ENCODE peak calls at places on chromosome 16, in four cellular contexts. J, M, N and O are unnamed samples.

GRCh38 chr16:65422934-65423333 is 301.1 kb upstream of the CDH11 start:
- DNase-seq in J (no peak), M (no peak), N (no peak), O (no peak)

GRCh38 chr16:78122774-78123315 is 23.4 kb downstream of the WWOX start:
- DNase-seq in J (no peak), M (no peak), N (no peak), O (peak; percentile 29)

GRCh38 chr16:67800252-67801046 is 5.9 kb downstream of the RANBP10 start:
- DNase-seq in J (no peak), M (no peak), N (no peak), O (peak; percentile 35)

GRCh38 chr16:89633064-89633631 is 19.7 kb downstream of the DPEP1 start:
- DNase-seq in J (no peak), M (peak; percentile 30), N (peak; percentile 40), O (no peak)

GRCh38 chr16:17397499-17397891 is 73.3 kb downstream of the XYLT1 start:
- DNase-seq in J (no peak), M (peak; percentile 40), N (peak; percentile 57), O (peak; percentile 42)

GRCh38 chr16:19524356-19524865 is 669 bp downstream of the CCP110 start:
- DNase-seq in J (no peak), M (no peak), N (no peak), O (peak; percentile 20)

GRCh38 chr16:10979717-10980601 is 35.6 kb downstream of the CLEC16A start:
- DNase-seq in J (no peak), M (no peak), N (peak; percentile 25), O (no peak)

GRCh38 chr16:68668266-68668665 is 23.2 kb downstream of the CDH3 start:
- DNase-seq in J (peak; percentile 24), M (no peak), N (no peak), O (no peak)

GRCh38 chr16:53761967-53762726 is 58.2 kb downstream of the FTO start:
- DNase-seq in J (no peak), M (no peak), N (no peak), O (no peak)

GRCh38 chr16:4625617-4626159 is 1.1 kb downstream of the MGRN1 start:
- DNase-seq in J (no peak), M (no peak), N (no peak), O (no peak)

GRCh38 chr16:74304164-74304834 is 7.7 kb downstream of the PSMD7 start:
- DNase-seq in J (no peak), M (no peak), N (no peak), O (no peak)

GRCh38 chr16:83954577-83955016 is 1.6 kb downstream of the OSGIN1 start:
- DNase-seq in J (no peak), M (peak; percentile 56), N (peak; percentile 74), O (peak; percentile 56)

GRCh38 chr16:57112403-57113041 is 20.1 kb downstream of the CPNE2 start:
- DNase-seq in J (no peak), M (no peak), N (no peak), O (no peak)

GRCh38 chr16:81204794-81205680 is 33.5 kb upstream of the BCO1 start:
- DNase-seq in J (peak; percentile 11), M (peak; percentile 48), N (peak; percentile 36), O (peak; percentile 57)

GRCh38 chr16:64543401-64543800 is 578.5 kb downstream of the CDH11 start:
- DNase-seq in J (no peak), M (no peak), N (no peak), O (no peak)

GRCh38 chr16:89084814-89085612 is 8.6 kb upstream of the ACSF3 start:
- DNase-seq in J (no peak), M (no peak), N (no peak), O (no peak)

GRCh38 chr16:51239196-51239595 is 88.1 kb upstream of the SALL1 start:
- DNase-seq in J (no peak), M (no peak), N (no peak), O (no peak)

GRCh38 chr16:81633680-81634379 is 145.3 kb upstream of the PLCG2 start:
- DNase-seq in J (no peak), M (no peak), N (no peak), O (peak; percentile 79)

GRCh38 chr16:76854234-76854633 is 336.8 kb upstream of the MON1B start:
- DNase-seq in J (no peak), M (no peak), N (no peak), O (no peak)

GRCh38 chr16:49856741-49857330 is 924 bp upstream of the ZNF423 start:
- DNase-seq in J (no peak), M (peak; percentile 74), N (peak; percentile 86), O (peak; percentile 67)

GRCh38 chr16:81251871-81252270 is 13.4 kb downstream of the BCO1 start:
- DNase-seq in J (no peak), M (no peak), N (no peak), O (no peak)

GRCh38 chr16:6611535-6611934 is 721.1 kb upstream of the RBFOX1 start:
- DNase-seq in J (no peak), M (no peak), N (no peak), O (peak; percentile 10)

GRCh38 chr16:57029161-57030160 is 40.1 kb downstream of the NLRC5 start:
- DNase-seq in J (no peak), M (no peak), N (no peak), O (no peak)

GRCh38 chr16:19926449-19927390 is 42.1 kb upstream of the GPRC5B start:
- DNase-seq in J (no peak), M (no peak), N (no peak), O (peak; percentile 19)

GRCh38 chr16:77437859-77438258 is 3.0 kb upstream of the ADAMTS18 start:
- DNase-seq in J (no peak), M (no peak), N (no peak), O (no peak)

GRCh38 chr16:70399951-70400350 is 38.9 kb downstream of the ST3GAL2 start:
- DNase-seq in J (no peak), M (no peak), N (no peak), O (no peak)

GRCh38 chr16:11276143-11276879 is at the start of gene PRM2:
- DNase-seq in J (no peak), M (no peak), N (no peak), O (no peak)

GRCh38 chr16:55222436-55222835 is 101.6 kb upstream of the IRX6 start:
- DNase-seq in J (no peak), M (no peak), N (no peak), O (no peak)

GRCh38 chr16:49495151-49495566 is 121.6 kb downstream of the C16orf78 start:
- DNase-seq in J (no peak), M (no peak), N (no peak), O (no peak)

GRCh38 chr16:79947771-79948170 is 347.2 kb upstream of the MAF start:
- DNase-seq in J (no peak), M (no peak), N (no peak), O (no peak)

GRCh38 chr16:66894948-66895696 is 14.8 kb downstream of the PDP2 start:
- DNase-seq in J (no peak), M (peak; percentile 73), N (peak; percentile 82), O (peak; percentile 57)

GRCh38 chr16:55662641-55663040 is 6.9 kb downstream of the SLC6A2 start:
- DNase-seq in J (no peak), M (no peak), N (no peak), O (no peak)

GRCh38 chr16:27720731-27721547 is 171.0 kb downstream of the KATNIP start:
- DNase-seq in J (no peak), M (no peak), N (no peak), O (no peak)

GRCh38 chr16:60127196-60127595 is 1393.1 kb upstream of the GOT2 start:
- DNase-seq in J (no peak), M (no peak), N (no peak), O (no peak)

GRCh38 chr16:56911771-56912541 is 20.0 kb upstream of the HERPUD1 start:
- DNase-seq in J (peak; percentile 72), M (peak; percentile 40), N (peak; percentile 74), O (no peak)

DNA sequence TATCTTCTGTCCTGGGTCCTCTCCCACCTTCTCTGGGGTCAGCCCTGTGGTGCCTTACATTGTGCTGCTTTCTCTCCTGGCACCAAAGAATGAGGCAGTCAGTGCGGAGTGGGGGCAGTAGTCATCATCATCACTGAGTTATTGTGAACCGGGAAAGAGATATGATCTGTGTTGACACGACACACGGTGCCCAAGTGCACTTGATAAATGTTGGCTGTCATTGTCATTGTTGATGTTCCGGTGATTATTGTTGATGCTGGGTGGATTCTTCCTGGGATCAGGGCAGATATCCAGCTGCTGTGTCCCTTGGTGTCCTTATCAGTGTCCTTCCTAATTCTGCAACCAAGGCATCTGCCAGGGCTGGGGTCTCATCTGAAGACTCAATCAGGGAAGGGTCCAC is 121.7 kb downstream of the ABCC6 start:
- DNase-seq in J (no peak), M (no peak), N (no peak), O (no peak)
- TF ChIP-seq POLR2AphosphoS5 in J (no peak), M (no peak), N (no peak), O (no peak)

GRCh38 chr16:2512920-2513404 is 790 bp upstream of the ATP6V0C start:
- DNase-seq in J (no peak), M (no peak), N (no peak), O (peak; percentile 47)

GRCh38 chr16:2514333-2515179 is 804 bp downstream of the ATP6V0C start:
- DNase-seq in J (no peak), M (peak; percentile 43), N (no peak), O (no peak)

GRCh38 chr16:2513405-2514332 is at the start of gene ATP6V0C:
- DNase-seq in J (peak; percentile 40), M (peak; percentile 97), N (peak; percentile 96), O (peak; percentile 96)

GRCh38 chr16:2516391-2517240 is 2.9 kb downstream of the ATP6V0C start:
- DNase-seq in J (no peak), M (no peak), N (no peak), O (no peak)

GRCh38 chr16:2515180-2515803 is 1.5 kb downstream of the ATP6V0C start:
- DNase-seq in J (no peak), M (peak; percentile 55), N (no peak), O (no peak)
- TF ChIP-seq POLR2AphosphoS5 in J (no peak), M (no peak), N (no peak), O (no peak)

GRCh38 chr16:25426829-25427228 is 169.2 kb upstream of the ZKSCAN2 start:
- DNase-seq in J (no peak), M (no peak), N (no peak), O (no peak)
- TF ChIP-seq POLR2AphosphoS5 in J (no peak), M (no peak), N (no peak), O (no peak)

GRCh38 chr16:85569039-85569614 is 44.0 kb upstream of the GSE1 start:
- DNase-seq in J (no peak), M (peak; percentile 41), N (no peak), O (peak; percentile 58)

GRCh38 chr16:85568519-85568918 is 44.6 kb upstream of the GSE1 start:
- DNase-seq in J (no peak), M (peak; percentile 73), N (peak; percentile 84), O (peak; percentile 88)

GRCh38 chr16:85570213-85570734 is 42.8 kb upstream of the GSE1 start:
- DNase-seq in J (no peak), M (peak; percentile 39), N (no peak), O (no peak)

GRCh38 chr16:85570735-85571562 is 42.2 kb upstream of the GSE1 start:
- DNase-seq in J (peak; percentile 77), M (peak; percentile 49), N (peak; percentile 58), O (peak; percentile 84)

DNA sequence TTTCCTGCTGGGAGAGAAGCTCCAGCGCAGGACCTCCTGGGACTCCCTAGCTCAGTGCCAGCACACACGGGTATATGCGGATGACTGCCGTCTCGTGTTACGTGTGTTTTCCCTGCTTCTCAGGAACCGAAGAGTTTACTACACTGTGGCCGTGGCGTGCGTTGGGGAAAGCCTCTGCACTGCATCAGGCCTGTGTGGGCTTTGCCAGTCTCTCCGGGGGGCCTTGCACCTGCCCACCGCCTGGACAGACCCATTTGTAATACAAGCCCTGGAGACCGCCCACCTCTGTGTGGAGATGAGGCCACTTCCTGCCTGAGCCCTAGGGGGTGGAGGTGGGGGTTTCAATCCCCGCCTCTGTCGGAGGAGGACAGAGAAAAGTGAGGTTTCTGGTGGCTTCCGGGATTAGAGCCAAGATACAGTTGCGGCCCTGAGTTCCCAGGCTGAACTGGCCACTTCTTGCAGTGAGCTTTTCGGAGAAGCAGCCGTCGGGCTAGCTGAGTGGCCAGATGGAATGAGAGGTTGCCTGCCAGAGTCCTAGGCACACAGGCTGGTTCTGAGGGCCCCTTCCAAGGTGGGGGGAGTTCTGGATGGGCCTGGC is 43.4 kb upstream of the GSE1 start:
- DNase-seq in J (peak; percentile 74), M (peak; percentile 54), N (peak; percentile 68), O (peak; percentile 62)
- TF ChIP-seq POLR2AphosphoS5 in J (peak; percentile 83), M (no peak), N (no peak), O (peak; percentile 67)